ENCODE peak calls at places on chromosomes 6 and 20, in nine cellular contexts. Z is prostate gland, S is suprapubic skin, K is stomach, P is endothelial cell of umbilical vein, E is transverse colon, J is breast epithelium, M is HCT116, T is spleen. F is an unnamed sample.

GRCh38 chr6:150528648-150529285 is 70.9 kb upstream of the PLEKHG1 start:
- DNase-seq in T (peak), S (no peak), E (peak), J (no peak), K (no peak), Z (no peak), M (no peak), P (peak), F (peak)

GRCh38 chr20:59808729-59809381 is 124.6 kb downstream of the SYCP2 start:
- DNase-seq in J (peak), E (no peak), K (peak), Z (no peak), S (peak), T (peak), M (no peak), P (no peak), F (peak)

GRCh38 chr6:106910999-106911949 is 63.3 kb downstream of the CD24 start:
- DNase-seq in K (peak), M (no peak), P (no peak), J (no peak), E (no peak), Z (no peak), S (no peak), T (no peak), F (no peak)

GRCh38 chr6:123616942-123617341 is 19.8 kb downstream of the TRDN start:
- DNase-seq in S (no peak), T (no peak), J (no peak), P (no peak), E (no peak), M (no peak), Z (no peak), K (no peak), F (no peak)

GRCh38 chr6:113979930-113980329 is 9.0 kb upstream of the HDAC2 start:
- DNase-seq in P (no peak), T (no peak), Z (no peak), J (no peak), S (no peak), K (no peak), E (no peak), M (no peak), F (no peak)

GRCh38 chr20:37357481-37358365 is 11.8 kb downstream of the SRC start:
- DNase-seq in J (no peak), P (no peak), Z (no peak), E (no peak), S (no peak), K (no peak), T (peak), M (no peak), F (peak)

GRCh38 chr6:36070252-36070651 is 42.6 kb downstream of the MAPK14 start:
- DNase-seq in T (no peak), M (no peak), J (no peak), P (no peak), S (no peak), E (no peak), Z (no peak), K (no peak), F (no peak)

GRCh38 chr6:136236491-136237293 is 13.4 kb downstream of the MTFR2 start:
- DNase-seq in M (no peak), S (no peak), E (no peak), T (no peak), K (no peak), P (no peak), Z (no peak), J (no peak), F (no peak)

GRCh38 chr6:43937236-43938177 is 167.5 kb downstream of the VEGFA start:
- DNase-seq in P (no peak), E (no peak), S (peak), Z (no peak), T (peak), M (no peak), K (peak), J (peak), F (peak)

GRCh38 chr6:88476388-88476787 is 310.2 kb upstream of the CNR1 start:
- DNase-seq in S (no peak), T (no peak), M (no peak), K (no peak), P (no peak), J (no peak), Z (no peak), E (no peak), F (no peak)

GRCh38 chr6:118565317-118565960 is 17.3 kb downstream of the PLN start:
- DNase-seq in Z (no peak), E (no peak), J (no peak), S (no peak), P (no peak), K (no peak), M (peak), T (no peak), F (no peak)

GRCh38 chr6:692356-692851 is 535 bp downstream of the EXOC2 start:
- DNase-seq in P (peak), S (no peak), T (peak), K (peak), J (no peak), M (peak), E (peak), Z (no peak), F (peak)

GRCh38 chr6:38997128-38997761 is 51.3 kb upstream of the GLP1R start:
- DNase-seq in M (no peak), K (peak), J (no peak), P (peak), S (no peak), E (no peak), Z (no peak), T (no peak), F (no peak)

GRCh38 chr20:54172532-54172855 is 1.3 kb downstream of the CYP24A1 start:
- DNase-seq in E (no peak), Z (no peak), M (no peak), T (no peak), S (no peak), P (no peak), J (no peak), K (no peak), F (no peak)

GRCh38 chr6:144266091-144266649 is 19.0 kb upstream of the UTRN start:
- DNase-seq in K (peak), S (peak), E (peak), P (peak), T (no peak), J (peak), M (peak), Z (peak), F (peak)

GRCh38 chr6:6942826-6943225 is 164.9 kb upstream of the RREB1 start:
- DNase-seq in E (peak), K (no peak), Z (no peak), J (no peak), P (no peak), T (peak), S (no peak), M (no peak), F (peak)

GRCh38 chr6:115675443-115675842 is 385.2 kb downstream of the FRK start:
- DNase-seq in P (no peak), K (no peak), E (no peak), Z (no peak), M (no peak), J (no peak), T (no peak), S (no peak), F (no peak)

GRCh38 chr20:19015890-19016465 is 196.5 kb upstream of the SLC24A3 start:
- DNase-seq in S (no peak), Z (peak), K (no peak), P (no peak), E (no peak), J (no peak), T (no peak), M (no peak), F (peak)

GRCh38 chr6:11315743-11316437 is 83.4 kb upstream of the NEDD9 start:
- DNase-seq in S (no peak), P (peak), M (peak), K (no peak), Z (peak), J (no peak), E (peak), T (no peak), F (no peak)

GRCh38 chr6:85250586-85251216 is 199.2 kb upstream of the NT5E start:
- DNase-seq in P (peak), J (no peak), E (no peak), K (no peak), M (no peak), Z (no peak), S (no peak), T (no peak), F (no peak)

GRCh38 chr20:23915844-23916243 is 36.3 kb upstream of the CST5 start:
- DNase-seq in M (no peak), K (no peak), J (no peak), T (no peak), Z (no peak), S (no peak), P (no peak), E (no peak), F (no peak)

GRCh38 chr6:146915671-146916127 is 288.5 kb upstream of the STXBP5 start:
- DNase-seq in E (no peak), S (no peak), J (no peak), K (no peak), T (no peak), Z (no peak), P (peak), M (no peak), F (no peak)

GRCh38 chr20:35616465-35617396 is 1.1 kb downstream of the SPAG4 start:
- DNase-seq in P (peak), J (peak), Z (peak), E (peak), T (peak), S (peak), K (peak), M (peak), F (peak)

GRCh38 chr20:45776931-45777330 is 14.8 kb downstream of the WFDC3 start:
- DNase-seq in E (no peak), P (no peak), K (no peak), S (no peak), Z (no peak), J (no peak), T (no peak), M (no peak), F (no peak)

GRCh38 chr6:47967843-47968242 is 143.2 kb downstream of the PTCHD4 start:
- DNase-seq in E (no peak), Z (no peak), K (no peak), S (no peak), J (no peak), M (no peak), T (no peak), P (no peak), F (no peak)

GRCh38 chr6:150196942-150197745 is 54.3 kb downstream of the PPP1R14C start:
- DNase-seq in T (no peak), P (no peak), K (no peak), S (no peak), J (no peak), M (no peak), Z (no peak), E (peak), F (no peak)

GRCh38 chr6:109671721-109672120 is 19.3 kb downstream of the AK9 start:
- DNase-seq in M (no peak), S (no peak), K (no peak), E (no peak), J (no peak), T (no peak), Z (no peak), P (peak), F (no peak)

GRCh38 chr20:25250508-25250907 is 2.6 kb downstream of the PYGB start:
- DNase-seq in K (no peak), S (no peak), J (no peak), M (no peak), T (no peak), Z (no peak), P (no peak), E (peak), F (no peak)

GRCh38 chr6:34657307-34657978 is 39.1 kb downstream of the ILRUN start:
- DNase-seq in M (no peak), S (no peak), Z (peak), P (peak), E (peak), T (no peak), J (no peak), K (peak), F (peak)

GRCh38 chr6:149459761-149460160 is 25.1 kb downstream of the ZC3H12D start:
- DNase-seq in P (no peak), S (no peak), K (no peak), J (no peak), T (no peak), E (no peak), M (no peak), Z (no peak), F (no peak)

GRCh38 chr6:161370882-161371281 is 97.0 kb upstream of the AGPAT4 start:
- DNase-seq in J (peak), K (peak), T (peak), Z (peak), P (peak), M (peak), S (no peak), E (peak), F (no peak)

GRCh38 chr6:11538799-11539468 is 1.4 kb downstream of the TMEM170B start:
- DNase-seq in M (no peak), T (no peak), S (no peak), E (no peak), Z (no peak), J (no peak), K (no peak), P (no peak), F (no peak)

GRCh38 chr6:31797607-31798006 is 2.1 kb upstream of the VARS1 start:
- DNase-seq in E (peak), Z (no peak), S (no peak), T (peak), J (no peak), P (no peak), M (no peak), K (no peak), F (no peak)

GRCh38 chr6:100260584-100260983 is 204.1 kb downstream of the SIM1 start:
- DNase-seq in T (no peak), M (no peak), K (no peak), E (no peak), J (no peak), P (no peak), S (no peak), Z (no peak), F (no peak)

GRCh38 chr20:61951695-61952533 is 113.8 kb downstream of the TAF4 start:
- DNase-seq in Z (no peak), J (peak), M (no peak), P (peak), S (no peak), T (peak), K (no peak), E (no peak), F (peak)

GRCh38 chr6:81331526-81331925 is 421.0 kb downstream of the TENT5A start:
- DNase-seq in K (no peak), M (no peak), Z (no peak), E (no peak), T (no peak), J (no peak), S (no peak), P (no peak), F (no peak)

GRCh38 chr6:42366011-42366705 is 85.6 kb downstream of the TRERF1 start:
- DNase-seq in S (no peak), Z (no peak), J (no peak), E (no peak), T (no peak), K (no peak), P (no peak), M (no peak), F (no peak)

GRCh38 chr20:17562804-17563305 is 7.0 kb upstream of the DSTN start:
- DNase-seq in P (peak), S (no peak), Z (no peak), M (no peak), E (no peak), T (no peak), J (no peak), K (no peak), F (no peak)

GRCh38 chr20:56428881-56429280 is 16.8 kb downstream of the CASS4 start:
- DNase-seq in Z (no peak), E (no peak), P (no peak), K (no peak), T (no peak), J (no peak), S (no peak), M (no peak), F (no peak)

GRCh38 chr20:56426926-56427325 is 14.9 kb downstream of the CASS4 start:
- DNase-seq in M (no peak), J (no peak), K (no peak), T (no peak), S (no peak), P (no peak), E (no peak), Z (no peak), F (no peak)

GRCh38 chr20:56429496-56429895 is 17.4 kb downstream of the CASS4 start:
- DNase-seq in T (no peak), J (no peak), P (peak), S (no peak), Z (no peak), K (no peak), M (no peak), E (no peak), F (no peak)

GRCh38 chr20:56428388-56428787 is 16.3 kb downstream of the CASS4 start:
- DNase-seq in J (no peak), T (no peak), P (no peak), S (no peak), E (no peak), M (no peak), Z (no peak), K (no peak), F (no peak)

DNA sequence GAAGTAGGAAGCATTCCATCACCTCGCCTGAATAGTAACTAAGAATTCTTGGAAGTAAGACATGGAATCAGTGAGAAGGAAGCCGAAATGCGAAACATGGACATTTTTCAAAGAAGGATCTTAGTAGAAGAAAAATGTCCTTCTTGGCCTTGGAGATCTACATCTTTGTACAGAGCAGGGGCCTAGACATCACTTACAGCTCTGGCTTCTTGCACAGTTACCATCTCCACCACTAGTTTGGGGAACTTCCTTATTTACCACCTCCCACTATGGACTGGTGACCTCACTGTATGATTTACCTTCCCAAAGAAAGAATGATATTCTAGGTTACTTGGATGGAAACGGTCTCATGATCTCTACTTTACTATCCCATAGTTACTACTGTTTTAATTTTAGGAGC is 15.7 kb downstream of the CASS4 start:
- DNase-seq in M (no peak), S (no peak), E (no peak), K (no peak), J (no peak), T (no peak), Z (no peak), P (no peak), F (no peak)
- H3K27ac ChIP-seq in M (no peak), S (no peak), E (no peak), K (no peak), J (no peak), T (peak), Z (no peak), P (no peak), F (no peak)

DNA sequence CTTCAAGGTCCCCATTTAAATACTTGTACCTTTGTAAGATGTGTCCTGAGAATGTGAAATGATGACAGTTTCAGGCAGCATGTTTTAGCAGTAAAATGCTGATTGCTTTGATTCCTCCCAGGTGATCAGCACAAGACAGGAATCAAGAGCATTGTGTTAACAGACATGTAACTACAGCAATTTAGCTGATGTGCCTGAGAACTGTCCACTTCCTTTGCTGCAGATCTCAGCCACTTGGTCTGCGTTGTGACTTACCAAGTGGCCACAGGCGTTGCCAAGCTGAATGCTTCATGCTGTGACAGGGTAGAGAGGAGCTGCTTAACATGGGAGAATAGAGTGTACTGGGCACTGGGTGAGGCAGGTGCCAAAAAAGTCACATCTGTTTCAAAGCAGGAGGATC is 767.0 kb upstream of the POU3F2 start:
- DNase-seq in M (no peak), P (no peak), Z (no peak), E (no peak), J (no peak), T (no peak), K (no peak), S (no peak), F (no peak)
- TF ChIP-seq POLR2AphosphoS5 in M (no peak), P (no peak), Z (no peak), E (no peak), J (no peak), T (no peak), K (no peak), S (no peak), F (no peak)

GRCh38 chr6:32968770-32969684 is 633 bp downstream of the BRD2 start:
- DNase-seq in S (peak), J (peak), K (peak), E (peak), T (peak), P (peak), Z (peak), M (peak), F (peak)

GRCh38 chr6:32971581-32972352 is 3.4 kb downstream of the BRD2 start:
- DNase-seq in J (peak), E (peak), S (peak), T (peak), M (peak), K (peak), P (peak), Z (peak), F (peak)

GRCh38 chr6:32971245-32971580 is 2.8 kb downstream of the BRD2 start:
- DNase-seq in P (no peak), T (no peak), Z (no peak), J (no peak), E (no peak), M (no peak), S (no peak), K (no peak), F (no peak)

GRCh38 chr6:32969685-32970412 is 1.5 kb downstream of the BRD2 start:
- DNase-seq in M (peak), E (peak), T (peak), J (peak), S (peak), P (peak), K (peak), Z (peak), F (peak)

GRCh38 chr6:32970413-32971244 is 2.2 kb downstream of the BRD2 start:
- DNase-seq in T (peak), E (peak), K (peak), M (peak), J (peak), Z (peak), P (peak), S (peak), F (peak)
- TF ChIP-seq POLR2A in T (no peak), E (peak), K (no peak), M (peak), J (no peak), Z (no peak), P (no peak), S (no peak), F (peak)

DNA sequence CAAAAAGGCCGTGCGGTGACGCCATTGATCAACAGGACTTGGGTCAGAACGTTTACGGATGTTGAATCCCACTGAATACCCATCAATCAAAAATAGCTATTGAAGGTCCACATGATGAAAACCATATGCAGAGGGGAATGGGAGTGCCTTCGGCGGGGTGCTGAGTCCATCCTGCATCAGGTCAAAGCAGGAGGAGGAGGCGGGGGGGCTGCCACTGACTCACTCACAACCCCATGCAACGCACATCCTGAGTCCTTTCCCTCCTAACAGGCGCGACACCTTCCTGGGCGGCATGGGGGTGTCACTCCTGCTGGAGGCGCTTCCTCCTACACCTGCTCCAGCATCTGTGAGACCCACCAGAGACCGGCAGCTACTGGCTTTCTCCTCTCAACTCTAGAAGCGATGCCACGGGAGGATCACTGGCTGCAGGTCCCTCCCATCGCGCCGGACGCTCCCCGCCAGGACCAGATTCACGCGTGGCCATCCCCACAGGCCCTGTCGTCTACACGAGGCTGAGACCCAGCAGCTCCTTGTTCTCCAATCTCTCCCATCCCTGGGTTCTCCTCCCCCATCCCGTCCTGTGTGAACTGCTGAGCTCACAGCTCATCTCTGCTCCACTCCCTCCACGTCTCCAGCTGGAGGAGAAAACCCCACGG is 170.6 kb upstream of the THBS2 start:
- DNase-seq in S (no peak), M (no peak), K (no peak), P (no peak), Z (no peak), T (no peak), E (no peak), J (no peak), F (no peak)
- H3K27ac ChIP-seq in S (peak), M (no peak), K (no peak), P (no peak), Z (no peak), T (peak), E (no peak), J (no peak), F (no peak)

F was measured in sigmoid colon.